ENCODE peak calls at places on chromosomes 13 and 19, in nine cellular contexts. One of them, this sample, is unnamed.

GRCh38 chr13:26280295-26280694 is 26.4 kb downstream of the CDK8 start:
- DNase-seq in dorsolateral prefrontal cortex: no peak
- DNase-seq in right cardiac atrium: no peak
- DNase-seq in retinal pigment epithelial cell: peak
- DNase-seq in body of pancreas: no peak
- DNase-seq in cardiac fibroblast: peak
- DNase-seq in astrocyte: peak
- DNase-seq in HFF-Myc: no peak
- DNase-seq in left ventricle myocardium inferior: no peak
- DNase-seq in this sample: no peak

GRCh38 chr13:79637086-79637763 is 156.3 kb downstream of the NDFIP2 start:
- DNase-seq in dorsolateral prefrontal cortex: no peak
- DNase-seq in right cardiac atrium: peak
- DNase-seq in retinal pigment epithelial cell: no peak
- DNase-seq in body of pancreas: peak
- DNase-seq in cardiac fibroblast: peak
- DNase-seq in astrocyte: peak
- DNase-seq in HFF-Myc: no peak
- DNase-seq in left ventricle myocardium inferior: peak
- DNase-seq in this sample: no peak

GRCh38 chr13:113109151-113110047 is 3.8 kb downstream of the F7 start:
- DNase-seq in dorsolateral prefrontal cortex: no peak
- DNase-seq in right cardiac atrium: peak
- DNase-seq in retinal pigment epithelial cell: no peak
- DNase-seq in body of pancreas: no peak
- DNase-seq in cardiac fibroblast: no peak
- DNase-seq in astrocyte: no peak
- DNase-seq in HFF-Myc: no peak
- DNase-seq in left ventricle myocardium inferior: peak
- DNase-seq in this sample: no peak

GRCh38 chr13:45989607-45990006 is 62.9 kb downstream of the ZC3H13 start:
- DNase-seq in dorsolateral prefrontal cortex: no peak
- DNase-seq in right cardiac atrium: no peak
- DNase-seq in retinal pigment epithelial cell: no peak
- DNase-seq in body of pancreas: no peak
- DNase-seq in cardiac fibroblast: peak
- DNase-seq in astrocyte: peak
- DNase-seq in HFF-Myc: no peak
- DNase-seq in left ventricle myocardium inferior: no peak
- DNase-seq in this sample: no peak

GRCh38 chr19:41959056-41960053 is at the start of gene RABAC1:
- DNase-seq in dorsolateral prefrontal cortex: peak
- DNase-seq in right cardiac atrium: peak
- DNase-seq in retinal pigment epithelial cell: peak
- DNase-seq in body of pancreas: peak
- DNase-seq in cardiac fibroblast: peak
- DNase-seq in astrocyte: peak
- DNase-seq in HFF-Myc: peak
- DNase-seq in left ventricle myocardium inferior: peak
- DNase-seq in this sample: peak

GRCh38 chr13:112616586-112617381 is 28.8 kb upstream of the TUBGCP3 start:
- DNase-seq in dorsolateral prefrontal cortex: no peak
- DNase-seq in right cardiac atrium: no peak
- DNase-seq in retinal pigment epithelial cell: no peak
- DNase-seq in body of pancreas: peak
- DNase-seq in cardiac fibroblast: peak
- DNase-seq in astrocyte: peak
- DNase-seq in HFF-Myc: no peak
- DNase-seq in left ventricle myocardium inferior: no peak
- DNase-seq in this sample: no peak

GRCh38 chr13:26837997-26838396 is 77.4 kb upstream of the GPR12 start:
- DNase-seq in dorsolateral prefrontal cortex: no peak
- DNase-seq in right cardiac atrium: no peak
- DNase-seq in retinal pigment epithelial cell: no peak
- DNase-seq in body of pancreas: no peak
- DNase-seq in cardiac fibroblast: no peak
- DNase-seq in astrocyte: no peak
- DNase-seq in HFF-Myc: no peak
- DNase-seq in left ventricle myocardium inferior: peak
- DNase-seq in this sample: no peak

GRCh38 chr19:13291913-13292312 is 141.7 kb downstream of the IER2 start:
- DNase-seq in dorsolateral prefrontal cortex: no peak
- DNase-seq in right cardiac atrium: no peak
- DNase-seq in retinal pigment epithelial cell: no peak
- DNase-seq in body of pancreas: no peak
- DNase-seq in cardiac fibroblast: no peak
- DNase-seq in astrocyte: no peak
- DNase-seq in HFF-Myc: no peak
- DNase-seq in left ventricle myocardium inferior: no peak
- DNase-seq in this sample: no peak

GRCh38 chr13:44516771-44517170 is 59.4 kb downstream of the TSC22D1 start:
- DNase-seq in dorsolateral prefrontal cortex: no peak
- DNase-seq in right cardiac atrium: no peak
- DNase-seq in retinal pigment epithelial cell: no peak
- DNase-seq in body of pancreas: no peak
- DNase-seq in cardiac fibroblast: no peak
- DNase-seq in astrocyte: no peak
- DNase-seq in HFF-Myc: no peak
- DNase-seq in left ventricle myocardium inferior: no peak
- DNase-seq in this sample: no peak

GRCh38 chr13:74056829-74057564 is 77.2 kb downstream of the KLF12 start:
- DNase-seq in dorsolateral prefrontal cortex: no peak
- DNase-seq in right cardiac atrium: peak
- DNase-seq in retinal pigment epithelial cell: no peak
- DNase-seq in body of pancreas: peak
- DNase-seq in cardiac fibroblast: no peak
- DNase-seq in astrocyte: no peak
- DNase-seq in HFF-Myc: no peak
- DNase-seq in left ventricle myocardium inferior: peak
- DNase-seq in this sample: no peak

GRCh38 chr13:44969858-44970484 is 19.3 kb downstream of the NUFIP1 start:
- DNase-seq in dorsolateral prefrontal cortex: no peak
- DNase-seq in right cardiac atrium: no peak
- DNase-seq in retinal pigment epithelial cell: no peak
- DNase-seq in body of pancreas: peak
- DNase-seq in cardiac fibroblast: peak
- DNase-seq in astrocyte: peak
- DNase-seq in HFF-Myc: peak
- DNase-seq in left ventricle myocardium inferior: no peak
- DNase-seq in this sample: peak

GRCh38 chr19:53864308-53864836 is 3.3 kb upstream of the MYADM start:
- DNase-seq in dorsolateral prefrontal cortex: peak
- DNase-seq in right cardiac atrium: no peak
- DNase-seq in retinal pigment epithelial cell: no peak
- DNase-seq in body of pancreas: peak
- DNase-seq in cardiac fibroblast: no peak
- DNase-seq in astrocyte: no peak
- DNase-seq in HFF-Myc: no peak
- DNase-seq in left ventricle myocardium inferior: no peak
- DNase-seq in this sample: no peak

GRCh38 chr13:50829896-50830295 is 13.6 kb downstream of the DLEU7 start:
- DNase-seq in dorsolateral prefrontal cortex: no peak
- DNase-seq in right cardiac atrium: no peak
- DNase-seq in retinal pigment epithelial cell: no peak
- DNase-seq in body of pancreas: no peak
- DNase-seq in cardiac fibroblast: peak
- DNase-seq in astrocyte: no peak
- DNase-seq in HFF-Myc: no peak
- DNase-seq in left ventricle myocardium inferior: no peak
- DNase-seq in this sample: no peak

GRCh38 chr19:41161903-41162302 is 31.1 kb upstream of the CYP2S1 start:
- DNase-seq in dorsolateral prefrontal cortex: no peak
- DNase-seq in right cardiac atrium: no peak
- DNase-seq in retinal pigment epithelial cell: no peak
- DNase-seq in body of pancreas: no peak
- DNase-seq in cardiac fibroblast: no peak
- DNase-seq in astrocyte: no peak
- DNase-seq in HFF-Myc: no peak
- DNase-seq in left ventricle myocardium inferior: no peak
- DNase-seq in this sample: no peak

GRCh38 chr19:44072543-44073401 is 813 bp downstream of the ZNF284 start:
- DNase-seq in dorsolateral prefrontal cortex: no peak
- DNase-seq in right cardiac atrium: no peak
- DNase-seq in retinal pigment epithelial cell: no peak
- DNase-seq in body of pancreas: no peak
- DNase-seq in cardiac fibroblast: peak
- DNase-seq in astrocyte: no peak
- DNase-seq in HFF-Myc: no peak
- DNase-seq in left ventricle myocardium inferior: no peak
- DNase-seq in this sample: no peak

GRCh38 chr19:49161987-49162386 is 4.4 kb downstream of the TRPM4 start:
- DNase-seq in dorsolateral prefrontal cortex: no peak
- DNase-seq in right cardiac atrium: peak
- DNase-seq in retinal pigment epithelial cell: no peak
- DNase-seq in body of pancreas: no peak
- DNase-seq in cardiac fibroblast: no peak
- DNase-seq in astrocyte: peak
- DNase-seq in HFF-Myc: no peak
- DNase-seq in left ventricle myocardium inferior: no peak
- DNase-seq in this sample: no peak

GRCh38 chr13:21744149-21744548 is 73.3 kb downstream of the FGF9 start:
- DNase-seq in dorsolateral prefrontal cortex: no peak
- DNase-seq in right cardiac atrium: no peak
- DNase-seq in retinal pigment epithelial cell: no peak
- DNase-seq in body of pancreas: no peak
- DNase-seq in cardiac fibroblast: no peak
- DNase-seq in astrocyte: no peak
- DNase-seq in HFF-Myc: no peak
- DNase-seq in left ventricle myocardium inferior: no peak
- DNase-seq in this sample: no peak

GRCh38 chr13:87684850-87685735 is 13.9 kb downstream of the SLITRK5 start:
- DNase-seq in dorsolateral prefrontal cortex: no peak
- DNase-seq in right cardiac atrium: no peak
- DNase-seq in retinal pigment epithelial cell: no peak
- DNase-seq in body of pancreas: no peak
- DNase-seq in cardiac fibroblast: no peak
- DNase-seq in astrocyte: peak
- DNase-seq in HFF-Myc: no peak
- DNase-seq in left ventricle myocardium inferior: no peak
- DNase-seq in this sample: no peak

GRCh38 chr13:112457485-112457884 is 81.3 kb downstream of the SPACA7 start:
- DNase-seq in dorsolateral prefrontal cortex: no peak
- DNase-seq in right cardiac atrium: peak
- DNase-seq in retinal pigment epithelial cell: no peak
- DNase-seq in body of pancreas: no peak
- DNase-seq in cardiac fibroblast: no peak
- DNase-seq in astrocyte: no peak
- DNase-seq in HFF-Myc: no peak
- DNase-seq in left ventricle myocardium inferior: no peak
- DNase-seq in this sample: no peak

GRCh38 chr19:35488677-35489076 is 1.6 kb downstream of the KRTDAP start:
- DNase-seq in dorsolateral prefrontal cortex: no peak
- DNase-seq in right cardiac atrium: no peak
- DNase-seq in retinal pigment epithelial cell: no peak
- DNase-seq in body of pancreas: no peak
- DNase-seq in cardiac fibroblast: no peak
- DNase-seq in astrocyte: no peak
- DNase-seq in HFF-Myc: no peak
- DNase-seq in left ventricle myocardium inferior: no peak
- DNase-seq in this sample: no peak
- H3K4me3 ChIP-seq in dorsolateral prefrontal cortex: no peak
- H3K4me3 ChIP-seq in right cardiac atrium: no peak
- H3K4me3 ChIP-seq in retinal pigment epithelial cell: no peak
- H3K4me3 ChIP-seq in body of pancreas: no peak
- H3K4me3 ChIP-seq in cardiac fibroblast: no peak
- H3K4me3 ChIP-seq in astrocyte: no peak
- H3K4me3 ChIP-seq in HFF-Myc: no peak
- H3K4me3 ChIP-seq in left ventricle myocardium inferior: no peak
- H3K4me3 ChIP-seq in this sample: no peak

GRCh38 chr13:31138515-31138914 is 23.2 kb downstream of the HSPH1 start:
- DNase-seq in dorsolateral prefrontal cortex: no peak
- DNase-seq in right cardiac atrium: no peak
- DNase-seq in retinal pigment epithelial cell: no peak
- DNase-seq in body of pancreas: no peak
- DNase-seq in cardiac fibroblast: peak
- DNase-seq in astrocyte: peak
- DNase-seq in HFF-Myc: no peak
- DNase-seq in left ventricle myocardium inferior: no peak
- DNase-seq in this sample: no peak
- H3K4me3 ChIP-seq in dorsolateral prefrontal cortex: no peak
- H3K4me3 ChIP-seq in right cardiac atrium: no peak
- H3K4me3 ChIP-seq in retinal pigment epithelial cell: no peak
- H3K4me3 ChIP-seq in body of pancreas: no peak
- H3K4me3 ChIP-seq in cardiac fibroblast: no peak
- H3K4me3 ChIP-seq in astrocyte: no peak
- H3K4me3 ChIP-seq in HFF-Myc: no peak
- H3K4me3 ChIP-seq in left ventricle myocardium inferior: no peak
- H3K4me3 ChIP-seq in this sample: no peak

GRCh38 chr19:38544569-38545315 is 73.0 kb downstream of the MAP4K1 start:
- DNase-seq in dorsolateral prefrontal cortex: no peak
- DNase-seq in right cardiac atrium: no peak
- DNase-seq in retinal pigment epithelial cell: no peak
- DNase-seq in body of pancreas: no peak
- DNase-seq in cardiac fibroblast: no peak
- DNase-seq in astrocyte: no peak
- DNase-seq in HFF-Myc: no peak
- DNase-seq in left ventricle myocardium inferior: no peak
- DNase-seq in this sample: no peak
- H3K4me3 ChIP-seq in dorsolateral prefrontal cortex: peak
- H3K4me3 ChIP-seq in right cardiac atrium: no peak
- H3K4me3 ChIP-seq in retinal pigment epithelial cell: no peak
- H3K4me3 ChIP-seq in body of pancreas: no peak
- H3K4me3 ChIP-seq in cardiac fibroblast: no peak
- H3K4me3 ChIP-seq in astrocyte: no peak
- H3K4me3 ChIP-seq in HFF-Myc: no peak
- H3K4me3 ChIP-seq in left ventricle myocardium inferior: peak
- H3K4me3 ChIP-seq in this sample: peak

GRCh38 chr19:10163557-10163956 is 31.2 kb downstream of the DNMT1 start:
- DNase-seq in dorsolateral prefrontal cortex: no peak
- DNase-seq in right cardiac atrium: no peak
- DNase-seq in retinal pigment epithelial cell: no peak
- DNase-seq in body of pancreas: no peak
- DNase-seq in cardiac fibroblast: no peak
- DNase-seq in astrocyte: no peak
- DNase-seq in HFF-Myc: no peak
- DNase-seq in left ventricle myocardium inferior: no peak
- DNase-seq in this sample: no peak

GRCh38 chr19:10159610-10160009 is 35.1 kb downstream of the DNMT1 start:
- DNase-seq in dorsolateral prefrontal cortex: no peak
- DNase-seq in right cardiac atrium: no peak
- DNase-seq in retinal pigment epithelial cell: no peak
- DNase-seq in body of pancreas: no peak
- DNase-seq in cardiac fibroblast: no peak
- DNase-seq in astrocyte: no peak
- DNase-seq in HFF-Myc: no peak
- DNase-seq in left ventricle myocardium inferior: no peak
- DNase-seq in this sample: no peak

GRCh38 chr19:10155834-10156233 is 36.1 kb upstream of the EIF3G start:
- DNase-seq in dorsolateral prefrontal cortex: no peak
- DNase-seq in right cardiac atrium: no peak
- DNase-seq in retinal pigment epithelial cell: no peak
- DNase-seq in body of pancreas: no peak
- DNase-seq in cardiac fibroblast: peak
- DNase-seq in astrocyte: no peak
- DNase-seq in HFF-Myc: no peak
- DNase-seq in left ventricle myocardium inferior: no peak
- DNase-seq in this sample: no peak

GRCh38 chr19:10158485-10158884 is 36.3 kb downstream of the DNMT1 start:
- DNase-seq in dorsolateral prefrontal cortex: no peak
- DNase-seq in right cardiac atrium: no peak
- DNase-seq in retinal pigment epithelial cell: no peak
- DNase-seq in body of pancreas: no peak
- DNase-seq in cardiac fibroblast: no peak
- DNase-seq in astrocyte: no peak
- DNase-seq in HFF-Myc: no peak
- DNase-seq in left ventricle myocardium inferior: no peak
- DNase-seq in this sample: no peak

GRCh38 chr19:10158071-10158470 is 36.7 kb downstream of the DNMT1 start:
- DNase-seq in dorsolateral prefrontal cortex: no peak
- DNase-seq in right cardiac atrium: no peak
- DNase-seq in retinal pigment epithelial cell: no peak
- DNase-seq in body of pancreas: no peak
- DNase-seq in cardiac fibroblast: no peak
- DNase-seq in astrocyte: no peak
- DNase-seq in HFF-Myc: no peak
- DNase-seq in left ventricle myocardium inferior: no peak
- DNase-seq in this sample: no peak
- H3K4me3 ChIP-seq in dorsolateral prefrontal cortex: no peak
- H3K4me3 ChIP-seq in right cardiac atrium: no peak
- H3K4me3 ChIP-seq in retinal pigment epithelial cell: no peak
- H3K4me3 ChIP-seq in body of pancreas: no peak
- H3K4me3 ChIP-seq in cardiac fibroblast: no peak
- H3K4me3 ChIP-seq in astrocyte: no peak
- H3K4me3 ChIP-seq in HFF-Myc: no peak
- H3K4me3 ChIP-seq in left ventricle myocardium inferior: no peak
- H3K4me3 ChIP-seq in this sample: no peak

This sample was measured in CD4-positive, CD25-positive, alpha-beta regulatory T cell.